ENCODE peak calls at places on chromosomes 2 and 18, in nine cellular contexts. Z is GM03348; L is 8988T; D is effector CD4-positive, alpha-beta T cell; Y is KBM-7; H is activated T-cell treated with anti-CD3 and anti-CD28 coated beads for 24 hours; T is SW 1271; E is foreskin fibroblast; V is NCI-H1092 treated with DMSO at 0.1 percent for 48 hours. K is an unnamed sample.

GRCh38 chr18:64679121-64679520 is 530.2 kb upstream of the LINC00305 start:
- DNase-seq in H (no peak), T (no peak), E (no peak), D (no peak), Y (no peak), L (no peak), Z (no peak), V (no peak), K (no peak)

GRCh38 chr2:85893428-85894258 is 4.9 kb upstream of the ST3GAL5 start:
- DNase-seq in E (peak; percentile 83), T (peak; percentile 62), H (no peak), D (no peak), Z (peak; percentile 67), V (no peak), L (no peak), Y (no peak), K (peak; percentile 69)

GRCh38 chr2:28522479-28522878 is 26.6 kb downstream of the PLB1 start:
- DNase-seq in Y (no peak), D (no peak), V (no peak), T (no peak), E (no peak), L (no peak), H (no peak), Z (no peak), K (no peak)

GRCh38 chr18:26307161-26307773 is 81.0 kb downstream of the TAF4B start:
- DNase-seq in Z (peak; percentile 68), Y (peak; percentile 71), T (peak; percentile 5), E (peak; percentile 79), L (no peak), V (peak; percentile 74), H (no peak), D (no peak), K (peak; percentile 52)

GRCh38 chr2:126664234-126664633 is 8.3 kb downstream of the GYPC start:
- DNase-seq in E (no peak), Z (no peak), D (no peak), L (no peak), T (no peak), Y (no peak), H (peak; percentile 29), V (no peak), K (no peak)

GRCh38 chr2:225326969-225327368 is 72.5 kb upstream of the NYAP2 start:
- DNase-seq in D (no peak), Z (no peak), E (peak; percentile 8), V (no peak), H (no peak), T (no peak), L (no peak), Y (no peak), K (no peak)

GRCh38 chr2:127420039-127420864 is 2.0 kb downstream of the PROC start:
- DNase-seq in T (no peak), V (no peak), Z (no peak), E (no peak), H (no peak), D (no peak), Y (no peak), L (no peak), K (no peak)

GRCh38 chr2:47334356-47335136 is 68.4 kb upstream of the MSH2 start:
- DNase-seq in V (no peak), H (no peak), Y (no peak), Z (no peak), T (no peak), D (no peak), E (no peak), L (no peak), K (no peak)

GRCh38 chr2:49780949-49781348 is 626.6 kb upstream of the FSHR start:
- DNase-seq in E (no peak), Z (no peak), V (no peak), T (no peak), H (no peak), D (no peak), Y (no peak), L (no peak), K (no peak)

GRCh38 chr18:73047688-73048087 is 179.9 kb upstream of the NETO1 start:
- DNase-seq in E (no peak), D (no peak), H (no peak), V (no peak), Y (no peak), L (no peak), Z (no peak), T (no peak), K (no peak)

K was measured in fibroblast of gingiva.